ENCODE peak calls at places on chromosomes 12 and 14, in six cellular contexts. One of them, this sample, is unnamed.

GRCh38 chr12:2288875-2289274 is 236.1 kb downstream of the CACNA1C start:
- DNase-seq in thyroid gland: no peak
- DNase-seq in anterior cingulate cortex: no peak
- DNase-seq in DMS153: no peak
- DNase-seq in Daoy: no peak
- DNase-seq in EH: peak; percentile 79
- DNase-seq in this sample: no peak

GRCh38 chr12:48105321-48105866 is 485 bp downstream of the SENP1 start:
- DNase-seq in thyroid gland: no peak
- DNase-seq in anterior cingulate cortex: no peak
- DNase-seq in DMS153: no peak
- DNase-seq in Daoy: no peak
- DNase-seq in EH: no peak
- DNase-seq in this sample: no peak

GRCh38 chr14:96252323-96253052 is 3.5 kb upstream of the BDKRB1 start:
- DNase-seq in thyroid gland: no peak
- DNase-seq in anterior cingulate cortex: no peak
- DNase-seq in DMS153: peak; percentile 67
- DNase-seq in Daoy: no peak
- DNase-seq in EH: no peak
- DNase-seq in this sample: peak; percentile 42

GRCh38 chr12:49428652-49429549 is 61.6 kb downstream of the SPATS2 start:
- DNase-seq in thyroid gland: no peak
- DNase-seq in anterior cingulate cortex: no peak
- DNase-seq in DMS153: no peak
- DNase-seq in Daoy: peak; percentile 41
- DNase-seq in EH: peak; percentile 77
- DNase-seq in this sample: peak; percentile 54

GRCh38 chr12:104738371-104738710 is 219.7 kb downstream of the SLC41A2 start:
- DNase-seq in thyroid gland: peak; percentile 92
- DNase-seq in anterior cingulate cortex: no peak
- DNase-seq in DMS153: peak; percentile 67
- DNase-seq in Daoy: no peak
- DNase-seq in EH: no peak
- DNase-seq in this sample: no peak

GRCh38 chr12:50625029-50625875 is 120.5 kb downstream of the DIP2B start:
- DNase-seq in thyroid gland: no peak
- DNase-seq in anterior cingulate cortex: no peak
- DNase-seq in DMS153: no peak
- DNase-seq in Daoy: no peak
- DNase-seq in EH: peak; percentile 53
- DNase-seq in this sample: no peak

GRCh38 chr14:64700894-64701293 is 3.3 kb upstream of the PLEKHG3 start:
- DNase-seq in thyroid gland: peak; percentile 73
- DNase-seq in anterior cingulate cortex: no peak
- DNase-seq in DMS153: no peak
- DNase-seq in Daoy: no peak
- DNase-seq in EH: no peak
- DNase-seq in this sample: no peak

GRCh38 chr12:4050340-4050739 is 177.1 kb upstream of the PARP11 start:
- DNase-seq in thyroid gland: no peak
- DNase-seq in anterior cingulate cortex: no peak
- DNase-seq in DMS153: no peak
- DNase-seq in Daoy: no peak
- DNase-seq in EH: no peak
- DNase-seq in this sample: no peak

GRCh38 chr14:95980402-95980801 is 58.8 kb upstream of the C14orf132 start:
- DNase-seq in thyroid gland: no peak
- DNase-seq in anterior cingulate cortex: no peak
- DNase-seq in DMS153: no peak
- DNase-seq in Daoy: no peak
- DNase-seq in EH: no peak
- DNase-seq in this sample: no peak

GRCh38 chr12:124744659-124745467 is 118.8 kb downstream of the SCARB1 start:
- DNase-seq in thyroid gland: no peak
- DNase-seq in anterior cingulate cortex: no peak
- DNase-seq in DMS153: peak; percentile 27
- DNase-seq in Daoy: peak; percentile 60
- DNase-seq in EH: no peak
- DNase-seq in this sample: no peak

GRCh38 chr14:74425525-74426201 is 347 bp downstream of the SYNDIG1L start:
- DNase-seq in thyroid gland: peak; percentile 34
- DNase-seq in anterior cingulate cortex: no peak
- DNase-seq in DMS153: no peak
- DNase-seq in Daoy: peak; percentile 66
- DNase-seq in EH: peak; percentile 46
- DNase-seq in this sample: peak; percentile 74

GRCh38 chr12:104137175-104137901 is 672 bp downstream of the NFYB start:
- DNase-seq in thyroid gland: peak; percentile 25
- DNase-seq in anterior cingulate cortex: no peak
- DNase-seq in DMS153: no peak
- DNase-seq in Daoy: peak; percentile 69
- DNase-seq in EH: peak; percentile 71
- DNase-seq in this sample: peak; percentile 44

GRCh38 chr14:65302571-65303184 is 109.9 kb upstream of the FUT8 start:
- DNase-seq in thyroid gland: no peak
- DNase-seq in anterior cingulate cortex: no peak
- DNase-seq in DMS153: peak; percentile 91
- DNase-seq in Daoy: no peak
- DNase-seq in EH: no peak
- DNase-seq in this sample: no peak

GRCh38 chr12:93886533-93887511 is 209.6 kb downstream of the CRADD start:
- DNase-seq in thyroid gland: no peak
- DNase-seq in anterior cingulate cortex: no peak
- DNase-seq in DMS153: no peak
- DNase-seq in Daoy: peak; percentile 84
- DNase-seq in EH: peak; percentile 98
- DNase-seq in this sample: peak; percentile 77

GRCh38 chr12:48235796-48236333 is 32.8 kb upstream of the OR10AD1 start:
- DNase-seq in thyroid gland: no peak
- DNase-seq in anterior cingulate cortex: no peak
- DNase-seq in DMS153: no peak
- DNase-seq in Daoy: no peak
- DNase-seq in EH: no peak
- DNase-seq in this sample: no peak

GRCh38 chr14:73211251-73211650 is 26.1 kb upstream of the PAPLN start:
- DNase-seq in thyroid gland: no peak
- DNase-seq in anterior cingulate cortex: no peak
- DNase-seq in DMS153: no peak
- DNase-seq in Daoy: no peak
- DNase-seq in EH: peak; percentile 22
- DNase-seq in this sample: no peak

This sample was measured in AG08395.